ENCODE peak calls at places on chromosomes 13 and 19, in five cellular contexts. One of them, this sample, is unnamed.

GRCh38 chr19:18726417-18726767 is 42.9 kb downstream of the CRTC1 start:
- DNase-seq in NCI-H1436: no peak
- DNase-seq in C1 segment of cervical spinal cord: no peak
- DNase-seq in AG09309: no peak
- DNase-seq in A549: no peak
- DNase-seq in this sample: no peak

GRCh38 chr19:7426986-7427385 is 61.8 kb downstream of the PEX11G start:
- DNase-seq in NCI-H1436: no peak
- DNase-seq in C1 segment of cervical spinal cord: no peak
- DNase-seq in AG09309: no peak
- DNase-seq in A549: no peak
- DNase-seq in this sample: no peak

GRCh38 chr13:90395348-90395747 is 952.1 kb upstream of the MIR17HG start:
- DNase-seq in NCI-H1436: no peak
- DNase-seq in C1 segment of cervical spinal cord: no peak
- DNase-seq in AG09309: no peak
- DNase-seq in A549: no peak
- DNase-seq in this sample: no peak

GRCh38 chr13:83819611-83820010 is 62.7 kb downstream of the SLITRK1 start:
- DNase-seq in NCI-H1436: no peak
- DNase-seq in C1 segment of cervical spinal cord: no peak
- DNase-seq in AG09309: peak
- DNase-seq in A549: no peak
- DNase-seq in this sample: no peak

GRCh38 chr13:35953537-35954206 is 177.5 kb downstream of the DCLK1 start:
- DNase-seq in NCI-H1436: peak
- DNase-seq in C1 segment of cervical spinal cord: peak
- DNase-seq in AG09309: peak
- DNase-seq in A549: peak
- DNase-seq in this sample: no peak

GRCh38 chr13:110305949-110306339 is 1.0 kb downstream of the COL4A1 start:
- DNase-seq in NCI-H1436: no peak
- DNase-seq in C1 segment of cervical spinal cord: no peak
- DNase-seq in AG09309: no peak
- DNase-seq in A549: no peak
- DNase-seq in this sample: no peak

GRCh38 chr13:113629814-113630213 is 28.2 kb downstream of the ATP4B start:
- DNase-seq in NCI-H1436: no peak
- DNase-seq in C1 segment of cervical spinal cord: no peak
- DNase-seq in AG09309: no peak
- DNase-seq in A549: no peak
- DNase-seq in this sample: no peak

GRCh38 chr13:24097064-24097463 is 63.5 kb upstream of the SPATA13 start:
- DNase-seq in NCI-H1436: no peak
- DNase-seq in C1 segment of cervical spinal cord: no peak
- DNase-seq in AG09309: peak
- DNase-seq in A549: no peak
- DNase-seq in this sample: no peak

GRCh38 chr19:38842439-38843174 is 7.2 kb downstream of the HNRNPL start:
- DNase-seq in NCI-H1436: no peak
- DNase-seq in C1 segment of cervical spinal cord: no peak
- DNase-seq in AG09309: no peak
- DNase-seq in A549: peak
- DNase-seq in this sample: no peak

GRCh38 chr19:33430674-33431277 is 57.3 kb downstream of the CEBPG start:
- DNase-seq in NCI-H1436: peak
- DNase-seq in C1 segment of cervical spinal cord: peak
- DNase-seq in AG09309: no peak
- DNase-seq in A549: peak
- DNase-seq in this sample: no peak

GRCh38 chr13:99505814-99506269 is 4.6 kb downstream of the TM9SF2 start:
- DNase-seq in NCI-H1436: no peak
- DNase-seq in C1 segment of cervical spinal cord: no peak
- DNase-seq in AG09309: no peak
- DNase-seq in A549: peak
- DNase-seq in this sample: no peak

GRCh38 chr19:55644191-55644833 is 863 bp downstream of the ZNF581 start:
- DNase-seq in NCI-H1436: no peak
- DNase-seq in C1 segment of cervical spinal cord: no peak
- DNase-seq in AG09309: no peak
- DNase-seq in A549: no peak
- DNase-seq in this sample: no peak

GRCh38 chr13:105144936-105145335 is 1390.5 kb downstream of the EFNB2 start:
- DNase-seq in NCI-H1436: no peak
- DNase-seq in C1 segment of cervical spinal cord: no peak
- DNase-seq in AG09309: no peak
- DNase-seq in A549: no peak
- DNase-seq in this sample: no peak

GRCh38 chr13:51324714-51325440 is 14.6 kb upstream of the SERPINE3 start:
- DNase-seq in NCI-H1436: no peak
- DNase-seq in C1 segment of cervical spinal cord: peak
- DNase-seq in AG09309: no peak
- DNase-seq in A549: no peak
- DNase-seq in this sample: no peak

GRCh38 chr13:79126706-79127105 is 279.3 kb downstream of the RBM26 start:
- DNase-seq in NCI-H1436: no peak
- DNase-seq in C1 segment of cervical spinal cord: no peak
- DNase-seq in AG09309: no peak
- DNase-seq in A549: no peak
- DNase-seq in this sample: no peak

GRCh38 chr13:29743229-29743786 is 107.1 kb downstream of the UBL3 start:
- DNase-seq in NCI-H1436: no peak
- DNase-seq in C1 segment of cervical spinal cord: no peak
- DNase-seq in AG09309: peak
- DNase-seq in A549: no peak
- DNase-seq in this sample: no peak

GRCh38 chr19:10346509-10346908 is 7.1 kb upstream of the ICAM3 start:
- DNase-seq in NCI-H1436: no peak
- DNase-seq in C1 segment of cervical spinal cord: no peak
- DNase-seq in AG09309: no peak
- DNase-seq in A549: no peak
- DNase-seq in this sample: no peak

GRCh38 chr13:64078480-64078936 is 2662.9 kb upstream of the PCDH20 start:
- DNase-seq in NCI-H1436: no peak
- DNase-seq in C1 segment of cervical spinal cord: no peak
- DNase-seq in AG09309: no peak
- DNase-seq in A549: no peak
- DNase-seq in this sample: no peak